ENCODE peak calls at places on chromosomes 1 and 21, in nine cellular contexts. I, D, A, B, R, J, G, Z and L are unnamed samples.

GRCh38 chr1:227789881-227790400 is 25.5 kb upstream of the PRSS38 start:
- DNase-seq in I (no peak), D (no peak), A (no peak), B (no peak), R (no peak), J (no peak), G (no peak), Z (no peak), L (no peak)

GRCh38 chr1:229114781-229115417 is 156.0 kb upstream of the RAB4A start:
- DNase-seq in I (no peak), D (no peak), A (no peak), B (no peak), R (no peak), J (no peak), G (no peak), Z (no peak), L (no peak)

GRCh38 chr1:89044970-89045695 is 19.9 kb downstream of the GBP1 start:
- DNase-seq in I (no peak), D (no peak), A (peak), B (no peak), R (no peak), J (no peak), G (no peak), Z (no peak), L (no peak)

GRCh38 chr1:78831731-78832360 is 174.7 kb downstream of the ADGRL4 start:
- DNase-seq in I (no peak), D (peak), A (no peak), B (no peak), R (no peak), J (no peak), G (no peak), Z (no peak), L (no peak)

GRCh38 chr21:15729674-15730483 is at the start of gene USP25:
- DNase-seq in I (peak), D (peak), A (peak), B (peak), R (peak), J (peak), G (peak), Z (peak), L (peak)

GRCh38 chr1:55586771-55587170 is 371.6 kb upstream of the USP24 start:
- DNase-seq in I (no peak), D (no peak), A (no peak), B (no peak), R (no peak), J (no peak), G (no peak), Z (no peak), L (no peak)

GRCh38 chr1:2497891-2498290 is 21.8 kb downstream of the PLCH2 start:
- DNase-seq in I (no peak), D (no peak), A (no peak), B (no peak), R (no peak), J (no peak), G (no peak), Z (no peak), L (no peak)

GRCh38 chr21:41950941-41951408 is 2.8 kb downstream of the C2CD2 start:
- DNase-seq in I (no peak), D (no peak), A (no peak), B (no peak), R (no peak), J (no peak), G (no peak), Z (no peak), L (no peak)

GRCh38 chr1:187755536-187755935 is 926.8 kb downstream of the PLA2G4A start:
- DNase-seq in I (no peak), D (no peak), A (no peak), B (no peak), R (no peak), J (no peak), G (no peak), Z (no peak), L (no peak)

GRCh38 chr21:26506951-26507350 is 66.1 kb downstream of the CYYR1 start:
- DNase-seq in I (no peak), D (peak), A (no peak), B (no peak), R (no peak), J (no peak), G (no peak), Z (no peak), L (no peak)

GRCh38 chr21:35829014-35829525 is 231.3 kb downstream of the SETD4 start:
- DNase-seq in I (no peak), D (no peak), A (no peak), B (peak), R (no peak), J (no peak), G (no peak), Z (no peak), L (no peak)

GRCh38 chr1:8179132-8179793 is 138.7 kb upstream of the SLC45A1 start:
- DNase-seq in I (no peak), D (no peak), A (no peak), B (no peak), R (no peak), J (no peak), G (no peak), Z (no peak), L (no peak)

GRCh38 chr1:198669023-198669698 is 30.3 kb downstream of the PTPRC start:
- DNase-seq in I (peak), D (peak), A (no peak), B (no peak), R (peak), J (peak), G (no peak), Z (no peak), L (peak)

GRCh38 chr1:240189386-240189989 is 97.8 kb downstream of the FMN2 start:
- DNase-seq in I (no peak), D (no peak), A (peak), B (no peak), R (no peak), J (no peak), G (no peak), Z (no peak), L (peak)

GRCh38 chr1:11671205-11671543 is 7.2 kb downstream of the FBXO6 start:
- DNase-seq in I (no peak), D (no peak), A (no peak), B (no peak), R (no peak), J (no peak), G (no peak), Z (no peak), L (no peak)

GRCh38 chr1:199089393-199090122 is 450.7 kb downstream of the PTPRC start:
- DNase-seq in I (no peak), D (peak), A (no peak), B (no peak), R (no peak), J (no peak), G (no peak), Z (no peak), L (peak)

GRCh38 chr1:85174492-85174891 is 26.3 kb downstream of the SYDE2 start:
- DNase-seq in I (no peak), D (no peak), A (no peak), B (no peak), R (no peak), J (no peak), G (no peak), Z (no peak), L (no peak)

GRCh38 chr1:109837852-109838570 is 72.6 kb upstream of the CSF1 start:
- DNase-seq in I (no peak), D (no peak), A (no peak), B (no peak), R (no peak), J (no peak), G (no peak), Z (no peak), L (no peak)

GRCh38 chr1:204574856-204575145 is 58.6 kb downstream of the MDM4 start:
- DNase-seq in I (no peak), D (no peak), A (no peak), B (no peak), R (no peak), J (no peak), G (no peak), Z (no peak), L (no peak)

GRCh38 chr1:220879509-220880366 is 495 bp downstream of the HLX start:
- DNase-seq in I (no peak), D (no peak), A (no peak), B (peak), R (no peak), J (no peak), G (no peak), Z (peak), L (peak)

GRCh38 chr1:161190962-161191521 is 7.8 kb downstream of the ADAMTS4 start:
- DNase-seq in I (no peak), D (no peak), A (no peak), B (no peak), R (no peak), J (no peak), G (no peak), Z (peak), L (no peak)

GRCh38 chr1:51484591-51484990 is 34.5 kb downstream of the EPS15 start:
- DNase-seq in I (no peak), D (no peak), A (no peak), B (no peak), R (no peak), J (no peak), G (no peak), Z (no peak), L (no peak)

GRCh38 chr1:177948336-177948972 is 21.4 kb downstream of the SEC16B start:
- DNase-seq in I (no peak), D (no peak), A (peak), B (peak), R (peak), J (no peak), G (peak), Z (no peak), L (no peak)

GRCh38 chr1:98921817-98922216 is 82.8 kb downstream of the PLPPR5 start:
- DNase-seq in I (no peak), D (no peak), A (no peak), B (no peak), R (no peak), J (no peak), G (no peak), Z (no peak), L (no peak)

GRCh38 chr1:166908942-166909341 is 32.9 kb upstream of the TADA1 start:
- DNase-seq in I (no peak), D (no peak), A (no peak), B (no peak), R (no peak), J (no peak), G (no peak), Z (no peak), L (no peak)